ENCODE peak calls at places on chromosomes 11 and 22, in seven cellular contexts. Q is ovary, O is RWPE2, G is neuronal stem cell, E is AG10803, F is astrocyte, C is BJ. B is an unnamed sample.

GRCh38 chr11:8913961-8914660 is 3.1 kb downstream of the AKIP1 start:
- DNase-seq in Q (peak), O (no peak), G (peak), E (no peak), F (peak), C (no peak), B (no peak)

GRCh38 chr22:38758276-38758945 is 2.6 kb upstream of the SUN2 start:
- DNase-seq in Q (no peak), O (no peak), G (no peak), E (no peak), F (no peak), C (no peak), B (no peak)

GRCh38 chr22:26847046-26847445 is 189.7 kb downstream of the MIAT start:
- DNase-seq in Q (no peak), O (no peak), G (no peak), E (no peak), F (peak), C (no peak), B (no peak)

GRCh38 chr11:19829109-19829790 is 116.6 kb downstream of the NAV2 start:
- DNase-seq in Q (no peak), O (no peak), G (no peak), E (no peak), F (no peak), C (no peak), B (no peak)

GRCh38 chr11:62865641-62866040 is 15.1 kb upstream of the SLC3A2 start:
- DNase-seq in Q (no peak), O (no peak), G (no peak), E (peak), F (no peak), C (no peak), B (no peak)

GRCh38 chr22:38167988-38168407 is 13.6 kb downstream of the PLA2G6 start:
- DNase-seq in Q (no peak), O (no peak), G (no peak), E (no peak), F (no peak), C (no peak), B (peak)

GRCh38 chr22:25996669-25997068 is 172.6 kb upstream of the SEZ6L start:
- DNase-seq in Q (no peak), O (no peak), G (no peak), E (no peak), F (no peak), C (no peak), B (no peak)

GRCh38 chr11:118766035-118766434 is 24.9 kb downstream of the DDX6 start:
- DNase-seq in Q (no peak), O (no peak), G (no peak), E (no peak), F (no peak), C (no peak), B (no peak)

GRCh38 chr11:1153951-1154487 is 3.7 kb upstream of the MUC5AC start:
- DNase-seq in Q (no peak), O (peak), G (no peak), E (peak), F (peak), C (peak), B (peak)

GRCh38 chr11:85759915-85760314 is 51.0 kb downstream of the SYTL2 start:
- DNase-seq in Q (no peak), O (no peak), G (no peak), E (peak), F (peak), C (peak), B (no peak)

GRCh38 chr11:129968611-129969419 is 33.8 kb downstream of the PRDM10 start:
- DNase-seq in Q (no peak), O (no peak), G (no peak), E (no peak), F (no peak), C (no peak), B (no peak)

GRCh38 chr11:111378773-111379499 is at the start of gene POU2AF1:
- DNase-seq in Q (no peak), O (no peak), G (no peak), E (peak), F (peak), C (no peak), B (no peak)

GRCh38 chr22:39433476-39434242 is 23.2 kb upstream of the MGAT3 start:
- DNase-seq in Q (no peak), O (peak), G (no peak), E (no peak), F (no peak), C (no peak), B (no peak)

GRCh38 chr11:126334665-126335462 is 20.6 kb upstream of the ST3GAL4 start:
- DNase-seq in Q (no peak), O (peak), G (no peak), E (peak), F (peak), C (no peak), B (no peak)

GRCh38 chr11:68038718-68039525 is at the start of gene TCIRG1:
- DNase-seq in Q (peak), O (no peak), G (peak), E (peak), F (peak), C (peak), B (peak)

GRCh38 chr22:38075961-38076360 is 8.0 kb downstream of the SLC16A8 start:
- DNase-seq in Q (no peak), O (no peak), G (no peak), E (no peak), F (no peak), C (no peak), B (no peak)

GRCh38 chr22:45155050-45155840 is 8.5 kb upstream of the NUP50 start:
- DNase-seq in Q (no peak), O (no peak), G (no peak), E (peak), F (no peak), C (no peak), B (no peak)

GRCh38 chr22:28282346-28282745 is 363.3 kb upstream of the PITPNB start:
- DNase-seq in Q (no peak), O (no peak), G (no peak), E (peak), F (peak), C (peak), B (no peak)

GRCh38 chr22:47587361-47587760 is 824.9 kb downstream of the TBC1D22A start:
- DNase-seq in Q (no peak), O (no peak), G (no peak), E (no peak), F (no peak), C (no peak), B (peak)

GRCh38 chr11:126307706-126308105 is 3.8 kb downstream of the DCPS start:
- DNase-seq in Q (no peak), O (no peak), G (no peak), E (peak), F (peak), C (no peak), B (no peak)

GRCh38 chr22:40002935-40003715 is 8.4 kb downstream of the FAM83F start:
- DNase-seq in Q (no peak), O (no peak), G (no peak), E (no peak), F (no peak), C (no peak), B (no peak)

GRCh38 chr11:27475622-27476021 is 3.0 kb upstream of the LGR4 start:
- DNase-seq in Q (no peak), O (no peak), G (no peak), E (no peak), F (no peak), C (no peak), B (no peak)

GRCh38 chr11:1826552-1827094 is 8.2 kb upstream of the SYT8 start:
- DNase-seq in Q (no peak), O (no peak), G (no peak), E (peak), F (peak), C (no peak), B (peak)

GRCh38 chr11:116853461-116854073 is 16.1 kb upstream of the APOA1 start:
- DNase-seq in Q (no peak), O (no peak), G (no peak), E (peak), F (peak), C (peak), B (no peak)

GRCh38 chr11:115459563-115459962 is 44.7 kb downstream of the CADM1 start:
- DNase-seq in Q (no peak), O (no peak), G (no peak), E (peak), F (peak), C (peak), B (no peak)

GRCh38 chr22:41603873-41604332 is 14.3 kb upstream of the PMM1 start:
- DNase-seq in Q (no peak), O (no peak), G (no peak), E (no peak), F (no peak), C (no peak), B (no peak)

GRCh38 chr11:597166-597725 is 18.5 kb downstream of the IRF7 start:
- DNase-seq in Q (no peak), O (peak), G (no peak), E (no peak), F (no peak), C (no peak), B (no peak)

GRCh38 chr11:66907751-66908173 is 50.4 kb downstream of the PC start:
- DNase-seq in Q (no peak), O (no peak), G (no peak), E (no peak), F (no peak), C (no peak), B (no peak)

GRCh38 chr22:49099089-49099488 is 728.6 kb downstream of the BRD1 start:
- DNase-seq in Q (no peak), O (no peak), G (no peak), E (no peak), F (no peak), C (no peak), B (no peak)

GRCh38 chr11:67371549-67372231 is 1.7 kb downstream of the CLCF1 start:
- DNase-seq in Q (no peak), O (no peak), G (no peak), E (peak), F (no peak), C (no peak), B (peak)

GRCh38 chr11:62547691-62548281 is 1.2 kb upstream of the AHNAK start:
- DNase-seq in Q (no peak), O (peak), G (no peak), E (no peak), F (no peak), C (no peak), B (peak)

GRCh38 chr11:6420677-6421076 is 1.8 kb upstream of the APBB1 start:
- DNase-seq in Q (no peak), O (no peak), G (no peak), E (no peak), F (no peak), C (no peak), B (no peak)

GRCh38 chr11:97269527-97269926 is 879.7 kb downstream of the JRKL start:
- DNase-seq in Q (no peak), O (no peak), G (peak), E (no peak), F (no peak), C (no peak), B (no peak)

GRCh38 chr22:40001800-40002577 is 7.2 kb downstream of the FAM83F start:
- DNase-seq in Q (no peak), O (no peak), G (no peak), E (no peak), F (no peak), C (no peak), B (no peak)

GRCh38 chr11:3049430-3050243 is 7.6 kb downstream of the CARS1 start:
- DNase-seq in Q (peak), O (peak), G (no peak), E (peak), F (peak), C (peak), B (peak)

GRCh38 chr11:28674432-28675076 is 566.4 kb downstream of the METTL15 start:
- DNase-seq in Q (no peak), O (no peak), G (peak), E (peak), F (peak), C (peak), B (no peak)

GRCh38 chr11:42066113-42066512 is 606.7 kb upstream of the LRRC4C start:
- DNase-seq in Q (no peak), O (no peak), G (no peak), E (no peak), F (peak), C (no peak), B (no peak)
- H3K4me3 ChIP-seq in Q (no peak), O (no peak), G (no peak), E (no peak), F (no peak), C (no peak), B (no peak)

DNA sequence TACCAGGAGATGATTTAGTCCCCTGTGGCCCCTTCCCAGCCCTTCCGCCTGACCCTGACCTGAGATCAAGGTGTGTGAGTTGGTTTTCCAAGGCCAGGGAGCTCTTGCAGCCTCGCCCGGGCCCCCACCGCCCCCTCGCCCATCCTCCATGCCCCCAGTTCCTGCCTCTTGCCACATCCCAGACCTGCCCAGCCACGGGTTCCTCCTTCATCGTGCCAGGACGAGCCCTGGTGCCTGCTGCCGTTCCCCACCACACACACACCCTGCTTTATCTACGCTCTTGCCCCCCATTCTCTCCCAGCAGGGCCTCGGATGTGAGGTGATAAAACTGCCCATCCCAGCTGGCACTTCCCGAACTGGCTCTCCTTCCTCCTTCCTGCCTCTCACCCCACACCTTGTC is 1.4 kb upstream of the LIF start:
- DNase-seq in Q (no peak), O (no peak), G (no peak), E (no peak), F (no peak), C (no peak), B (no peak)
- H3K4me3 ChIP-seq in Q (no peak), O (no peak), G (no peak), E (no peak), F (no peak), C (no peak), B (no peak)

GRCh38 chr11:69164824-69165223 is 9.1 kb downstream of the SMIM38 start:
- DNase-seq in Q (no peak), O (no peak), G (no peak), E (no peak), F (no peak), C (no peak), B (no peak)
- H3K4me3 ChIP-seq in Q (no peak), O (no peak), G (no peak), E (no peak), F (no peak), C (no peak), B (no peak)

GRCh38 chr11:64451856-64452255 is 92.9 kb downstream of the RPS6KA4 start:
- DNase-seq in Q (no peak), O (peak), G (no peak), E (no peak), F (no peak), C (no peak), B (peak)

GRCh38 chr11:64447717-64448598 is 89.0 kb downstream of the RPS6KA4 start:
- DNase-seq in Q (no peak), O (no peak), G (no peak), E (peak), F (peak), C (no peak), B (peak)

GRCh38 chr11:64450168-64450560 is 91.2 kb downstream of the RPS6KA4 start:
- DNase-seq in Q (no peak), O (no peak), G (no peak), E (no peak), F (no peak), C (no peak), B (peak)

GRCh38 chr11:64448599-64449380 is 89.8 kb downstream of the RPS6KA4 start:
- DNase-seq in Q (peak), O (no peak), G (peak), E (peak), F (peak), C (no peak), B (peak)

GRCh38 chr11:64449381-64450167 is 90.6 kb downstream of the RPS6KA4 start:
- DNase-seq in Q (peak), O (no peak), G (peak), E (peak), F (no peak), C (no peak), B (peak)
- H3K4me3 ChIP-seq in Q (no peak), O (no peak), G (no peak), E (no peak), F (no peak), C (no peak), B (peak)

GRCh38 chr11:132278801-132279574 is 908.6 kb downstream of the NTM start:
- DNase-seq in Q (no peak), O (no peak), G (no peak), E (peak), F (peak), C (no peak), B (no peak)
- H3K4me3 ChIP-seq in Q (no peak), O (no peak), G (no peak), E (no peak), F (no peak), C (no peak), B (no peak)

GRCh38 chr11:12007769-12008737 is at the start of gene DKK3:
- DNase-seq in Q (no peak), O (no peak), G (peak), E (peak), F (no peak), C (no peak), B (no peak)
- H3K4me3 ChIP-seq in Q (peak), O (peak), G (peak), E (peak), F (peak), C (peak), B (peak)